ENCODE peak calls at places on chromosome 2, in six cellular contexts. A, P, V, Y, T and R are unnamed samples.

GRCh38 chr2:16774980-16775963 is 109.6 kb upstream of the CYRIA start:
- DNase-seq in A (no peak), P (no peak), V (no peak), Y (peak; percentile 19), T (no peak), R (no peak)

GRCh38 chr2:160731856-160732255 is 238.2 kb upstream of the RBMS1 start:
- DNase-seq in A (no peak), P (no peak), V (no peak), Y (no peak), T (no peak), R (peak; percentile 96)

GRCh38 chr2:109065335-109065734 is 63.7 kb upstream of the SH3RF3 start:
- DNase-seq in A (no peak), P (peak; percentile 66), V (no peak), Y (no peak), T (peak; percentile 86), R (no peak)

GRCh38 chr2:54239427-54239826 is 16.6 kb downstream of the TSPYL6 start:
- DNase-seq in A (no peak), P (no peak), V (peak; percentile 93), Y (peak; percentile 69), T (no peak), R (no peak)

GRCh38 chr2:183950673-183951072 is 647.7 kb upstream of the ZNF804A start:
- DNase-seq in A (no peak), P (no peak), V (no peak), Y (no peak), T (no peak), R (no peak)

GRCh38 chr2:208363485-208363884 is 43.1 kb upstream of the PTH2R start:
- DNase-seq in A (no peak), P (no peak), V (peak; percentile 92), Y (peak; percentile 73), T (no peak), R (no peak)

GRCh38 chr2:45901468-45902081 is 250.1 kb downstream of the PRKCE start:
- DNase-seq in A (no peak), P (no peak), V (no peak), Y (no peak), T (no peak), R (no peak)

GRCh38 chr2:225400060-225400511 is 576 bp downstream of the NYAP2 start:
- DNase-seq in A (peak; percentile 40), P (no peak), V (peak; percentile 46), Y (peak; percentile 52), T (no peak), R (peak; percentile 23)

GRCh38 chr2:47008381-47009280 is 93.0 kb upstream of the MCFD2 start:
- DNase-seq in A (no peak), P (peak; percentile 63), V (peak; percentile 60), Y (peak; percentile 75), T (peak; percentile 84), R (peak; percentile 64)

GRCh38 chr2:26580151-26580550 is 61.0 kb downstream of the CIB4 start:
- DNase-seq in A (no peak), P (no peak), V (no peak), Y (no peak), T (no peak), R (no peak)

GRCh38 chr2:237732790-237733349 is 65.7 kb upstream of the RBM44 start:
- DNase-seq in A (no peak), P (peak; percentile 73), V (peak; percentile 24), Y (no peak), T (peak; percentile 77), R (peak; percentile 23)

GRCh38 chr2:163662141-163662780 is 73.5 kb downstream of the FIGN start:
- DNase-seq in A (no peak), P (no peak), V (peak; percentile 82), Y (peak; percentile 26), T (no peak), R (peak; percentile 43)

GRCh38 chr2:48471048-48471474 is 58.9 kb upstream of the STON1 start:
- DNase-seq in A (peak; percentile 22), P (no peak), V (peak; percentile 54), Y (peak; percentile 86), T (no peak), R (peak; percentile 44)

GRCh38 chr2:13230221-13230620 is 513.5 kb downstream of the TRIB2 start:
- DNase-seq in A (no peak), P (no peak), V (peak; percentile 13), Y (no peak), T (no peak), R (no peak)

GRCh38 chr2:9832586-9832985 is 10.7 kb upstream of the TAF1B start:
- DNase-seq in A (no peak), P (no peak), V (peak; percentile 27), Y (peak; percentile 12), T (no peak), R (no peak)

GRCh38 chr2:15941970-15942710 is 1.8 kb downstream of the MYCN start:
- DNase-seq in A (no peak), P (no peak), V (no peak), Y (no peak), T (peak; percentile 50), R (no peak)

GRCh38 chr2:152738438-152738837 is 20.0 kb downstream of the ARL6IP6 start:
- DNase-seq in A (no peak), P (no peak), V (no peak), Y (no peak), T (no peak), R (no peak)

GRCh38 chr2:184006998-184007397 is 591.3 kb upstream of the ZNF804A start:
- DNase-seq in A (no peak), P (no peak), V (no peak), Y (no peak), T (no peak), R (no peak)

GRCh38 chr2:25697559-25698341 is 24.4 kb upstream of the DTNB start:
- DNase-seq in A (no peak), P (no peak), V (no peak), Y (peak; percentile 23), T (no peak), R (no peak)

GRCh38 chr2:222703866-222704265 is 32.4 kb downstream of the MOGAT1 start:
- DNase-seq in A (no peak), P (no peak), V (peak; percentile 67), Y (peak; percentile 5), T (no peak), R (no peak)

GRCh38 chr2:157839162-157839801 is 36.8 kb downstream of the ACVR1 start:
- DNase-seq in A (peak; percentile 8), P (no peak), V (peak; percentile 74), Y (peak; percentile 60), T (peak; percentile 64), R (peak; percentile 75)

GRCh38 chr2:237042101-237042500 is 43.6 kb upstream of the COPS8 start:
- DNase-seq in A (no peak), P (no peak), V (no peak), Y (no peak), T (no peak), R (no peak)

GRCh38 chr2:51795248-51795888 is 763.4 kb upstream of the NRXN1 start:
- DNase-seq in A (no peak), P (no peak), V (no peak), Y (peak; percentile 5), T (no peak), R (peak; percentile 65)

GRCh38 chr2:219252900-219253752 is at the start of gene TUBA4B:
- DNase-seq in A (peak; percentile 63), P (no peak), V (peak; percentile 34), Y (no peak), T (peak; percentile 73), R (peak; percentile 58)

GRCh38 chr2:219250044-219250781 is 2.8 kb upstream of the TUBA4B start:
- DNase-seq in A (no peak), P (no peak), V (no peak), Y (no peak), T (no peak), R (no peak)

GRCh38 chr2:219252570-219252899 is 508 bp upstream of the TUBA4B start:
- DNase-seq in A (no peak), P (no peak), V (no peak), Y (no peak), T (no peak), R (no peak)

GRCh38 chr2:219251656-219252055 is 1.4 kb upstream of the TUBA4B start:
- DNase-seq in A (no peak), P (no peak), V (no peak), Y (no peak), T (no peak), R (no peak)

DNA sequence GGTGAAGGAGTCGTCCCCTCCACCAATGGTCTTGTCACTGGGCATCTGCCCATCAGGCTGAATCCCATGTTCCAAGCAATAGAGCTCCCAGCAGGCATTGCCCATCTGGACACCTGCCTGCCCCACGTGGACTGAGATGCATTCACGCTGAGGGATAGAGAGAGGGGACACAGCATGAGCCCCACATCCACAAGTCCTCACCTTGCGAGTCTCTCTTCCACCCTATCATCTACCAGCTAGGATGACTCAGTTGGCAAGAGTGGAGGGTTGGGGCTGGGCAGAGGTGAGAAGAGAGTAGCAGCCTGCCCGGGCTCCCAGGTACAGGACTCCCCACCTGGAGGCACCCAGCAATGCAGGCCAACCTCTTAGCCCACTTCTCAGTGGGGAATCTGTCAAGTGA is 959 bp upstream of the TUBA4B start:
- DNase-seq in A (peak; percentile 39), P (no peak), V (no peak), Y (no peak), T (no peak), R (no peak)
- H3K4me1 ChIP-seq in A (peaks cover 64% of the 10 kb centered on the region), P (peaks cover 75% of the 10 kb centered on the region), V (peaks cover 48% of the 10 kb centered on the region), Y (peaks cover 12% of the 10 kb centered on the region), T (peaks cover 12% of the 10 kb centered on the region), R (peaks cover 10% of the 10 kb centered on the region)

GRCh38 chr2:239826376-239826775 is 198.8 kb downstream of the NDUFA10 start:
- DNase-seq in A (no peak), P (no peak), V (no peak), Y (no peak), T (no peak), R (no peak)

GRCh38 chr2:239825705-239825979 is 199.5 kb downstream of the NDUFA10 start:
- DNase-seq in A (no peak), P (peak; percentile 5), V (no peak), Y (no peak), T (no peak), R (no peak)

GRCh38 chr2:239822146-239822945 is 202.8 kb downstream of the NDUFA10 start:
- DNase-seq in A (no peak), P (no peak), V (no peak), Y (no peak), T (no peak), R (no peak)

GRCh38 chr2:239824866-239825704 is 200.1 kb downstream of the NDUFA10 start:
- DNase-seq in A (no peak), P (peak; percentile 10), V (no peak), Y (no peak), T (no peak), R (no peak)

GRCh38 chr2:239824051-239824694 is 201.0 kb downstream of the NDUFA10 start:
- DNase-seq in A (peak; percentile 69), P (no peak), V (no peak), Y (peak; percentile 6), T (no peak), R (peak; percentile 22)
- H3K4me3 ChIP-seq in A (no peak overlapping the region), P (no peak overlapping the region), V (no peak overlapping the region), Y (no peak overlapping the region), T (no peak overlapping the region), R (no peak overlapping the region)

GRCh38 chr2:62467100-62467474 is 38.9 kb downstream of the TMEM17 start:
- DNase-seq in A (no peak), P (no peak), V (no peak), Y (no peak), T (no peak), R (no peak)
- H3K4me1 ChIP-seq in A (no peaks in the 10 kb centered on the region), P (peaks cover 23% of the 10 kb centered on the region), V (no peaks in the 10 kb centered on the region), Y (peaks cover 4% of the 10 kb centered on the region), T (peaks cover 5% of the 10 kb centered on the region), R (peaks cover 10% of the 10 kb centered on the region)

GRCh38 chr2:181916726-181917377 is 25.3 kb downstream of the ITPRID2 start:
- DNase-seq in A (no peak), P (no peak), V (peak; percentile 74), Y (peak; percentile 37), T (no peak), R (no peak)
- H3K4me3 ChIP-seq in A (no peak overlapping the region), P (no peak overlapping the region), V (no peak overlapping the region), Y (no peak overlapping the region), T (no peak overlapping the region), R (no peak overlapping the region)